ENCODE peak calls at places on chromosomes 6 and 20, in eight cellular contexts. One of them, this sample, is unnamed.

GRCh38 chr6:14283600-14284235 is 166.1 kb downstream of the CD83 start:
- DNase-seq in neural crest cell: no peak
- DNase-seq in fibroblast of the conjunctiva: no peak
- DNase-seq in mesenchymal stem cell: peak
- DNase-seq in Kasumi-1: no peak
- DNase-seq in lung microvascular endothelial cell: no peak
- DNase-seq in germinal center: no peak
- DNase-seq in ELR: no peak
- DNase-seq in this sample: no peak

GRCh38 chr6:88492824-88493223 is 326.7 kb upstream of the CNR1 start:
- DNase-seq in fibroblast of the conjunctiva: peak
- DNase-seq in mesenchymal stem cell: peak
- DNase-seq in lung microvascular endothelial cell: peak
- DNase-seq in germinal center: no peak
- DNase-seq in Kasumi-1: peak
- DNase-seq in neural crest cell: no peak
- DNase-seq in ELR: peak
- DNase-seq in this sample: peak

GRCh38 chr6:6981923-6982322 is 125.8 kb upstream of the RREB1 start:
- DNase-seq in mesenchymal stem cell: no peak
- DNase-seq in ELR: no peak
- DNase-seq in fibroblast of the conjunctiva: no peak
- DNase-seq in Kasumi-1: no peak
- DNase-seq in neural crest cell: no peak
- DNase-seq in germinal center: no peak
- DNase-seq in lung microvascular endothelial cell: no peak
- DNase-seq in this sample: no peak

GRCh38 chr6:111759836-111760785 is 113.1 kb downstream of the FYN start:
- DNase-seq in germinal center: no peak
- DNase-seq in lung microvascular endothelial cell: no peak
- DNase-seq in neural crest cell: no peak
- DNase-seq in ELR: no peak
- DNase-seq in mesenchymal stem cell: no peak
- DNase-seq in Kasumi-1: no peak
- DNase-seq in fibroblast of the conjunctiva: peak
- DNase-seq in this sample: no peak

GRCh38 chr6:170279977-170280688 is 10.7 kb downstream of the DLL1 start:
- DNase-seq in Kasumi-1: peak
- DNase-seq in lung microvascular endothelial cell: no peak
- DNase-seq in germinal center: peak
- DNase-seq in fibroblast of the conjunctiva: no peak
- DNase-seq in mesenchymal stem cell: no peak
- DNase-seq in neural crest cell: no peak
- DNase-seq in ELR: peak
- DNase-seq in this sample: no peak

GRCh38 chr6:35745480-35745879 is 8.6 kb downstream of the ARMC12 start:
- DNase-seq in mesenchymal stem cell: no peak
- DNase-seq in ELR: no peak
- DNase-seq in neural crest cell: no peak
- DNase-seq in Kasumi-1: no peak
- DNase-seq in germinal center: no peak
- DNase-seq in lung microvascular endothelial cell: no peak
- DNase-seq in fibroblast of the conjunctiva: no peak
- DNase-seq in this sample: no peak

GRCh38 chr6:150403458-150404245 is 34.8 kb downstream of the IYD start:
- DNase-seq in fibroblast of the conjunctiva: peak
- DNase-seq in germinal center: no peak
- DNase-seq in ELR: peak
- DNase-seq in lung microvascular endothelial cell: peak
- DNase-seq in Kasumi-1: no peak
- DNase-seq in neural crest cell: no peak
- DNase-seq in mesenchymal stem cell: peak
- DNase-seq in this sample: peak

GRCh38 chr6:19413323-19413722 is 423.8 kb upstream of the ID4 start:
- DNase-seq in fibroblast of the conjunctiva: no peak
- DNase-seq in ELR: peak
- DNase-seq in lung microvascular endothelial cell: no peak
- DNase-seq in neural crest cell: no peak
- DNase-seq in Kasumi-1: no peak
- DNase-seq in germinal center: no peak
- DNase-seq in mesenchymal stem cell: no peak
- DNase-seq in this sample: no peak

GRCh38 chr6:46184114-46184513 is 13.3 kb upstream of the ENPP5 start:
- DNase-seq in neural crest cell: no peak
- DNase-seq in lung microvascular endothelial cell: peak
- DNase-seq in fibroblast of the conjunctiva: peak
- DNase-seq in ELR: peak
- DNase-seq in germinal center: no peak
- DNase-seq in Kasumi-1: no peak
- DNase-seq in mesenchymal stem cell: peak
- DNase-seq in this sample: peak

GRCh38 chr6:164640946-164641345 is 668.5 kb downstream of the C6orf118 start:
- DNase-seq in ELR: no peak
- DNase-seq in Kasumi-1: no peak
- DNase-seq in neural crest cell: no peak
- DNase-seq in lung microvascular endothelial cell: peak
- DNase-seq in germinal center: no peak
- DNase-seq in fibroblast of the conjunctiva: no peak
- DNase-seq in mesenchymal stem cell: no peak
- DNase-seq in this sample: no peak

GRCh38 chr6:5213851-5214507 is 46.8 kb downstream of the LYRM4 start:
- DNase-seq in mesenchymal stem cell: peak
- DNase-seq in Kasumi-1: no peak
- DNase-seq in germinal center: no peak
- DNase-seq in lung microvascular endothelial cell: no peak
- DNase-seq in ELR: peak
- DNase-seq in neural crest cell: no peak
- DNase-seq in fibroblast of the conjunctiva: no peak
- DNase-seq in this sample: no peak

GRCh38 chr6:106315765-106316375 is 9.7 kb downstream of the ATG5 start:
- DNase-seq in fibroblast of the conjunctiva: no peak
- DNase-seq in ELR: peak
- DNase-seq in lung microvascular endothelial cell: no peak
- DNase-seq in Kasumi-1: peak
- DNase-seq in mesenchymal stem cell: no peak
- DNase-seq in neural crest cell: no peak
- DNase-seq in germinal center: no peak
- DNase-seq in this sample: no peak

GRCh38 chr6:167733740-167734661 is 92.7 kb upstream of the AFDN start:
- DNase-seq in Kasumi-1: no peak
- DNase-seq in ELR: no peak
- DNase-seq in lung microvascular endothelial cell: peak
- DNase-seq in neural crest cell: no peak
- DNase-seq in mesenchymal stem cell: peak
- DNase-seq in fibroblast of the conjunctiva: peak
- DNase-seq in germinal center: no peak
- DNase-seq in this sample: no peak

GRCh38 chr6:48825501-48826317 is 637.3 kb downstream of the MMUT start:
- DNase-seq in neural crest cell: no peak
- DNase-seq in lung microvascular endothelial cell: peak
- DNase-seq in fibroblast of the conjunctiva: no peak
- DNase-seq in germinal center: no peak
- DNase-seq in mesenchymal stem cell: peak
- DNase-seq in Kasumi-1: no peak
- DNase-seq in ELR: peak
- DNase-seq in this sample: no peak

GRCh38 chr6:151036869-151037680 is 171.6 kb downstream of the MTHFD1L start:
- DNase-seq in Kasumi-1: no peak
- DNase-seq in germinal center: no peak
- DNase-seq in lung microvascular endothelial cell: peak
- DNase-seq in fibroblast of the conjunctiva: no peak
- DNase-seq in neural crest cell: no peak
- DNase-seq in mesenchymal stem cell: no peak
- DNase-seq in ELR: peak
- DNase-seq in this sample: no peak

GRCh38 chr20:47256665-47257236 is 99.7 kb downstream of the ZMYND8 start:
- DNase-seq in fibroblast of the conjunctiva: no peak
- DNase-seq in Kasumi-1: no peak
- DNase-seq in neural crest cell: no peak
- DNase-seq in ELR: peak
- DNase-seq in lung microvascular endothelial cell: no peak
- DNase-seq in mesenchymal stem cell: peak
- DNase-seq in germinal center: no peak
- DNase-seq in this sample: no peak

GRCh38 chr6:38522322-38522721 is 117.4 kb downstream of the BTBD9 start:
- DNase-seq in lung microvascular endothelial cell: no peak
- DNase-seq in mesenchymal stem cell: peak
- DNase-seq in ELR: no peak
- DNase-seq in neural crest cell: no peak
- DNase-seq in germinal center: no peak
- DNase-seq in fibroblast of the conjunctiva: peak
- DNase-seq in Kasumi-1: no peak
- DNase-seq in this sample: no peak

GRCh38 chr20:61869750-61870507 is 195.8 kb downstream of the TAF4 start:
- DNase-seq in Kasumi-1: no peak
- DNase-seq in lung microvascular endothelial cell: no peak
- DNase-seq in neural crest cell: no peak
- DNase-seq in fibroblast of the conjunctiva: no peak
- DNase-seq in ELR: no peak
- DNase-seq in germinal center: no peak
- DNase-seq in mesenchymal stem cell: no peak
- DNase-seq in this sample: no peak

GRCh38 chr6:107820571-107821261 is 3.4 kb downstream of the SCML4 start:
- DNase-seq in neural crest cell: no peak
- DNase-seq in Kasumi-1: no peak
- DNase-seq in fibroblast of the conjunctiva: no peak
- DNase-seq in mesenchymal stem cell: no peak
- DNase-seq in germinal center: no peak
- DNase-seq in ELR: peak
- DNase-seq in lung microvascular endothelial cell: peak
- DNase-seq in this sample: no peak

This sample was measured in glomerular endothelial cell.